ENCODE peak calls at places on chromosomes 5 and 9, in eight cellular contexts. G is CD4-positive, alpha-beta T cell; S is lower lobe of right lung; D is SJSA1; B is prostate gland; F is endodermal cell; Y is PC-9; I is left ventricle myocardium inferior. R is an unnamed sample.

GRCh38 chr5:2891781-2892180 is 140.3 kb upstream of the IRX2 start:
- DNase-seq in B (no peak), F (no peak), Y (no peak), I (no peak), G (no peak), S (no peak), D (peak), R (no peak)

GRCh38 chr5:52684056-52684455 is 103.7 kb upstream of the ITGA1 start:
- DNase-seq in Y (no peak), F (no peak), I (no peak), G (no peak), S (no peak), D (no peak), B (no peak), R (no peak)

GRCh38 chr5:42951847-42952411 is 88.2 kb downstream of the ANXA2R start:
- DNase-seq in S (peak), B (no peak), G (peak), F (no peak), I (no peak), Y (no peak), D (no peak), R (peak)

GRCh38 chr9:113199683-113200329 is 21.3 kb downstream of the FKBP15 start:
- DNase-seq in I (no peak), S (no peak), B (no peak), G (no peak), F (no peak), Y (no peak), D (no peak), R (no peak)

GRCh38 chr9:21070171-21070571 is 7.6 kb downstream of the IFNB1 start:
- DNase-seq in S (no peak), G (no peak), B (peak), F (peak), D (peak), Y (peak), I (no peak), R (peak)

GRCh38 chr5:75891020-75891419 is 173.8 kb upstream of the POC5 start:
- DNase-seq in Y (no peak), D (no peak), S (no peak), B (no peak), F (no peak), G (no peak), I (no peak), R (no peak)

GRCh38 chr9:111038336-111039202 is at the start of gene LPAR1:
- DNase-seq in S (peak), B (peak), Y (no peak), I (peak), F (peak), D (peak), G (no peak), R (peak)

GRCh38 chr9:70496244-70496643 is 81.8 kb upstream of the KLF9 start:
- DNase-seq in B (no peak), D (no peak), S (no peak), G (no peak), Y (no peak), F (no peak), I (no peak), R (no peak)

GRCh38 chr9:34363619-34364351 is 12.9 kb downstream of the MYORG start:
- DNase-seq in Y (no peak), D (no peak), B (no peak), G (no peak), S (no peak), I (peak), F (peak), R (no peak)

GRCh38 chr9:72597606-72598005 is 76.2 kb downstream of the TMC1 start:
- DNase-seq in D (no peak), Y (no peak), G (no peak), S (no peak), F (no peak), I (no peak), B (no peak), R (no peak)

GRCh38 chr9:99592834-99593584 is 228.7 kb upstream of the NR4A3 start:
- DNase-seq in B (no peak), G (no peak), F (no peak), S (no peak), D (no peak), Y (no peak), I (no peak), R (no peak)

GRCh38 chr9:114361542-114361941 is 26.2 kb downstream of the AKNA start:
- DNase-seq in Y (no peak), G (no peak), B (no peak), S (no peak), D (no peak), I (no peak), F (no peak), R (no peak)

GRCh38 chr5:94613583-94613982 is 4.8 kb downstream of the KIAA0825 start:
- DNase-seq in Y (no peak), G (no peak), F (no peak), I (no peak), B (no peak), S (no peak), D (no peak), R (no peak)

GRCh38 chr9:114288233-114289051 is 34.5 kb upstream of the ORM1 start:
- DNase-seq in Y (no peak), S (peak), I (peak), G (no peak), D (peak), B (no peak), F (peak), R (no peak)

GRCh38 chr5:79936644-79937216 is 54.3 kb downstream of the MTX3 start:
- DNase-seq in G (no peak), Y (no peak), I (no peak), F (no peak), S (no peak), B (no peak), D (no peak), R (no peak)

GRCh38 chr9:69019808-69020207 is 5.9 kb upstream of the PRKACG start:
- DNase-seq in D (no peak), I (no peak), Y (no peak), G (peak), S (no peak), F (no peak), B (no peak), R (no peak)

GRCh38 chr9:10259668-10260067 is 353.1 kb downstream of the PTPRD start:
- DNase-seq in D (no peak), B (no peak), S (no peak), G (no peak), I (no peak), F (no peak), Y (no peak), R (no peak)

GRCh38 chr5:54746346-54746745 is 228.8 kb downstream of the SNX18 start:
- DNase-seq in D (no peak), F (no peak), B (no peak), Y (no peak), S (no peak), I (no peak), G (no peak), R (no peak)

GRCh38 chr5:111254613-111255012 is 30.4 kb downstream of the CAMK4 start:
- DNase-seq in D (no peak), G (no peak), S (no peak), B (no peak), I (no peak), F (no peak), Y (no peak), R (no peak)

DNA sequence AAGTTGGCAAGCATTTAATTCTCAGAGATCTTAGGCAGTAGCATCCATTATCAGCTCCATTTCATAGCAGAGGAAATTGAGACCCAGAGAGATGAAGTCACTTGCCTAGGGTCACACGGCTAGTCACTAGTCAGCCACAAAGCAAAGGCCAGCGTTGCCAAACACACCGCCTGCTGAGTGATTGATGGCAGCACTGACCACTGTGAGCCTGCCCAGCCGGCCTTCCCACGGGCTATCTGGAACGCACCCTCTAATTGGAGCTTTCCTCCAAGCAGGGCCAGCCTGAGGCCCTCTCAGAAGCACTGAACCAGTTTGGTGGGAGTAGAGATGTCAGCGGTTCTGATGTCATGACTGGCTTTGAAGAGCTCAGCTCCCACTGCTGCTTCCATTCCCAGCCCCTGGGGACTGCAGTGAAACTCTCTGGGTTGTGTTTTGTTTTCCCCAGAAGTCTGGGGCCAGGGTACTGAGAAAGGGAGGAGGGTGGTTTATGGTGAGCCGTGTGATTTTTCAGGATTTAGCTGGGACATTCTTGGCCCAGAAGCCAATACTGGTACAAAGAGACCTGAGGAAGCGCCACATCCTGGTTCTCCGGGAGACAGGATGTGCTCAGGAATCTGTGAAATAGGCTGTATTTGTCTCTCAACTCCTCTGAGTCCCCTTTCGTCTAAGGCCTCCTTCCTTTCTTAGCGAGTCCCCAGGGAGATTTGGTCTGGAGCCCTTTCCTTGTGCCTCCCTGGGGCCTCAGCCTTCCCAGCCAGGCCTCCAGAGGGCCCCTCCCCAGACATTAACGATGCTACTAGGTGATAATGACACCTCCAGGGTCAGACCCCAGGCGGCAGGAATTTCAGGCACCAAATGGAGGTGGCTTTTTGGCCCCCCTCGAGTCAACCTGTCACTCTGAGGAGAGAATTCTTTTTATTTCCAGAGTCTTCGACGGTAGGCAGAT is 44.5 kb downstream of the SPRY4 start:
- DNase-seq in G (no peak), S (no peak), D (no peak), B (no peak), I (peak), F (peak), Y (peak), R (no peak)
- H3K27ac ChIP-seq in G (no peak), S (peak), D (no peak), B (no peak), I (peak), F (peak), Y (peak), R (no peak)

GRCh38 chr5:77328926-77329647 is 118.6 kb downstream of the PDE8B start:
- DNase-seq in F (no peak), I (no peak), S (no peak), B (peak), Y (no peak), D (no peak), G (no peak), R (no peak)
- H3K27ac ChIP-seq in F (no peak), I (no peak), S (no peak), B (no peak), Y (no peak), D (no peak), G (no peak), R (no peak)

GRCh38 chr5:179792612-179793469 is 945 bp upstream of the LTC4S start:
- DNase-seq in G (no peak), I (peak), B (no peak), Y (no peak), F (no peak), D (no peak), S (peak), R (no peak)

GRCh38 chr5:179794575-179794974 is 789 bp downstream of the LTC4S start:
- DNase-seq in G (no peak), D (no peak), B (no peak), I (no peak), Y (no peak), S (no peak), F (no peak), R (no peak)

GRCh38 chr5:179793470-179794139 is at the start of gene LTC4S:
- DNase-seq in Y (no peak), B (peak), F (no peak), G (peak), D (no peak), I (peak), S (peak), R (peak)

GRCh38 chr5:179794171-179794570 is 385 bp downstream of the LTC4S start:
- DNase-seq in I (no peak), G (no peak), D (no peak), B (no peak), F (no peak), Y (no peak), S (no peak), R (no peak)

DNA sequence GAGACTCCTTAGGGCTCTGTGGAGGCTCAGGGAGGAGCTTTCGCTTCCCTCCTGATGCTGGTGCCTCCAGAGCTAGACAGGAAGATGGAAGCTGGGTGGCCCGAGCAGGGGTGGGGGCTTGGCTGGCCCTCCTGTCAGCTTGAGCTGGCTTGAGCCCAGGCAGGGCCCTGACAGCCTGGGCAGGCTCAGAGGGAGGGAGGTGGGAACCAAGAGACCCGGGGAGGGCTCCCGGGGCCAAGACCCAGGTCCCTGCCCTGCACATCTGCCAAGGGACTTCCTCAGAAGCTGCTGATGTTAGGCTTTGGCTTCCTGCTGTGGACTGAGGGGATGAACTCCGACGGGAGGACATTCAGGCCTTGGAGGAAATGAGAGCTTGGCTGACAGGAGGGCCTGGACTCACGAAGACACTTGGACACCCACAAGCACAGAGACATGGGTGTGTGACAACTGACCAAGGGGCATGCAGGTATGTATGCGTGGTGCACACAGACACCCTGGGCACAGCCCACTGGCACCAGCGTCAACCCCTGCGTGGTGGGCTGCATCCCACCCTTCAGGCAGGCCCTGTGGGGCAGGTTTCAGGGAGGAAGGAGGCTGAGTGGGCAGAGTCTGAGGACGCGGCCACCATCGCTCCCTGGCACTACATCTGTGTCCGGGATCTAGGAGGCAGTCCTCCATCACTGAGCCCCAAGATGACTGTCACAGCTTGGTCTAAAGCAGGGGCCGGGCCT is 1.7 kb upstream of the LTC4S start:
- DNase-seq in S (peak), F (no peak), I (peak), G (no peak), D (no peak), B (no peak), Y (no peak), R (no peak)
- H3K27ac ChIP-seq in S (peak), F (no peak), I (peak), G (no peak), D (no peak), B (no peak), Y (no peak), R (peak)

DNA sequence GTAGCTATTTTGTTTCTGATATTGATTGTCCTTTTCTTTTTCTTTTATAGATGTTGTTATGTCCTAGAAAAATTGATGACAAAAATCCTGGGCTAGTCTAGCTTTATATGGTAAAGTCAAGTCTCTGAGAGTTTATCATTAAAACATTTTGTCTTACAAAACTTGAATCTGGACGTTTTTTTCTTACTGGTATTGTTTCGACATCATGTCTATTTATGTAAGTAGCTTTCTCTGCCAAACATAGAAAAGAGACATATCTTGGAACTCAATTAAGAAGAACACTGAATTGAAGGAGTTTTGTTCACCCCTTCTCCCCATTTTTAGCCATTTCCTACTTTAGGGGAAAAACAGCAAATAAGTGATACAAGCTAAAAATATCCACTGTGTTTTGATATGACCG is 151.5 kb downstream of the ISOC1 start:
- DNase-seq in F (no peak), G (no peak), B (no peak), S (no peak), Y (no peak), D (no peak), I (no peak), R (no peak)
- H3K27ac ChIP-seq in F (no peak), G (no peak), B (no peak), S (no peak), Y (no peak), D (no peak), I (peak), R (peak)

GRCh38 chr9:125407974-125408900 is 146.6 kb downstream of the GAPVD1 start:
- DNase-seq in G (peak), F (peak), D (peak), I (peak), Y (no peak), B (peak), S (peak), R (peak)
- H3K27ac ChIP-seq in G (no peak), F (peak), D (peak), I (no peak), Y (no peak), B (peak), S (peak), R (no peak)

GRCh38 chr9:124279531-124280175 is 21.9 kb downstream of the NEK6 start:
- DNase-seq in D (no peak), Y (no peak), S (no peak), F (no peak), B (no peak), I (no peak), G (no peak), R (no peak)

GRCh38 chr9:124278054-124278540 is 20.3 kb downstream of the NEK6 start:
- DNase-seq in S (peak), Y (no peak), B (no peak), F (no peak), I (no peak), G (no peak), D (no peak), R (no peak)

GRCh38 chr9:124282442-124283231 is 24.9 kb downstream of the NEK6 start:
- DNase-seq in S (peak), B (no peak), I (peak), D (peak), F (no peak), Y (no peak), G (no peak), R (no peak)

GRCh38 chr9:124281934-124282351 is 24.2 kb downstream of the NEK6 start:
- DNase-seq in S (peak), Y (no peak), B (no peak), F (no peak), D (peak), I (no peak), G (no peak), R (no peak)

DNA sequence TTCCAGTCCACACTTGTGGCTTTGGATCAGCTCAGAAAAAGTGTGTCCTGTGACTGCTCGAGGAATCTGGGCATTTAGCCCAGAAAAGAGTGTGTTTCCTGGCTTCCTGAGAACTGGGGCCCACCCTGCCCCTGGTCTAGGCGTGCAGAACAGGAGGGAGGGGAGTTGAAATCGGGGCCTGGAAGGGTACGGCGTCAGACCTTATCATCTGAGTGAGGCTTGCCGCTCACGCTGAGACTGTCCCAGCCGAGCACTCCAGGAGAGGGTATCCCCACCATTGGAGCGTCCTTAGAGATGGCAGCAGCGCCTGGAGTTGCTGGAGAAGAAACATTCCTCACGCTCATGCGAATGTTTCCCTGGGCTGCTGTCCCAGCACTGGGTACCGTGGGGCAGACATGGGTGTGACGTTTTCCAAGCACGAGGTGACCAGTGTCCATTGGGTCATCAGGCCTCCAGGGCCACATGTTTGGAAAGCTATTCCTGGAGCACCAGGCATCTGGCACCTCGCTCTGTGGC is 22.5 kb downstream of the NEK6 start:
- DNase-seq in F (no peak), S (peak), Y (no peak), D (no peak), B (peak), G (no peak), I (no peak), R (no peak)
- H3K27ac ChIP-seq in F (no peak), S (peak), Y (no peak), D (peak), B (peak), G (no peak), I (peak), R (no peak)

DNA sequence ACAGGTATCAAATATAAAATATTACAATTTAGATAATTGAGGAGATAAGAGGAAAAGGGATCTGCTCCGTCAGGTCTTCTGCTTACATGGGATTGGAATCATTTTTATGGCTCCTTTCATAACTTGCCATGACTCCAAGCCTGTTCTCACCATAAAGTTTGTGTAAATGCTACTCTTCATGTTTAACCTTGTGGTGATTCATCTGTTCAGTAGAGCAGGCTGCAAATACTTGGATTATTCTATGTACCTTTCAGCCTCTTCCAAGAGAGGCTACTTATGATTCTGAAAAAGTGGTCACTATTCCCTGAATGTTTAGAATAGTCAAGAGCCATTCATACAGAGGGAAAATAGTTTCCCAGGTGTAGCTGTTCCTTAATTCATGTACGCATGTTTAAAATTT is 66.9 kb downstream of the SLC44A1 start:
- DNase-seq in I (no peak), D (no peak), G (no peak), F (no peak), S (no peak), B (peak), Y (no peak), R (no peak)
- H3K27ac ChIP-seq in I (no peak), D (no peak), G (no peak), F (no peak), S (no peak), B (no peak), Y (no peak), R (peak)

GRCh38 chr9:134474058-134474370 is 147.8 kb downstream of the RXRA start:
- DNase-seq in B (no peak), S (no peak), G (no peak), F (no peak), Y (no peak), I (peak), D (no peak), R (no peak)
- H3K27ac ChIP-seq in B (peak), S (peak), G (no peak), F (no peak), Y (no peak), I (peak), D (no peak), R (no peak)

GRCh38 chr5:120464627-120465280 is 654 bp downstream of the PRR16 start:
- DNase-seq in D (peak), S (no peak), G (no peak), B (peak), F (peak), Y (no peak), I (peak), R (no peak)

GRCh38 chr5:120463991-120464626 is at the start of gene PRR16:
- DNase-seq in S (no peak), B (peak), G (no peak), Y (no peak), D (peak), F (peak), I (peak), R (peak)

GRCh38 chr5:120463026-120463770 is 902 bp upstream of the PRR16 start:
- DNase-seq in B (no peak), S (no peak), Y (no peak), I (no peak), G (no peak), D (no peak), F (no peak), R (no peak)

GRCh38 chr5:120466337-120467006 is 2.4 kb downstream of the PRR16 start:
- DNase-seq in B (no peak), D (no peak), S (no peak), F (no peak), I (no peak), Y (no peak), G (no peak), R (no peak)

GRCh38 chr5:120465281-120465961 is 1.3 kb downstream of the PRR16 start:
- DNase-seq in S (no peak), B (peak), Y (no peak), D (peak), I (peak), F (peak), G (no peak), R (peak)
- H3K27ac ChIP-seq in S (peak), B (peak), Y (no peak), D (peak), I (peak), F (no peak), G (no peak), R (no peak)

R was measured in substantia nigra.